ENCODE peak calls at places on chromosomes 2 and 18, in six cellular contexts. Z is NCI-H446 treated with DMSO at 0.1 percent for 48 hours, A is GM04504, C is transverse colon, J is heart right ventricle, F is BJ. E is an unnamed sample.

GRCh38 chr2:221407765-221408164 is 164.3 kb downstream of the EPHA4 start:
- DNase-seq in F (no peak), C (no peak), A (no peak), Z (no peak), J (no peak), E (no peak)

GRCh38 chr2:64846175-64846574 is 143.0 kb upstream of the SLC1A4 start:
- DNase-seq in F (no peak), J (no peak), Z (no peak), C (no peak), A (no peak), E (no peak)

GRCh38 chr2:89818873-89819272 is 1127.4 kb downstream of the RPIA start:
- DNase-seq in A (no peak), J (no peak), Z (no peak), C (no peak), F (no peak), E (no peak)

GRCh38 chr2:69646714-69647113 is 3.2 kb upstream of the AAK1 start:
- DNase-seq in F (no peak), C (no peak), Z (no peak), J (no peak), A (no peak), E (no peak)

GRCh38 chr2:202941771-202942170 is 29.7 kb downstream of the CARF start:
- DNase-seq in Z (no peak), F (no peak), J (no peak), A (no peak), C (no peak), E (no peak)

GRCh38 chr18:21262244-21262643 is 20.2 kb downstream of the GREB1L start:
- DNase-seq in J (no peak), C (no peak), F (no peak), A (no peak), Z (no peak), E (no peak)

GRCh38 chr2:208183526-208183925 is 6.3 kb downstream of the C2orf80 start:
- DNase-seq in F (no peak), J (no peak), Z (no peak), A (no peak), C (no peak), E (no peak)

GRCh38 chr2:162086904-162087303 is 12.9 kb upstream of the DPP4 start:
- DNase-seq in J (no peak), F (no peak), C (no peak), Z (no peak), A (no peak), E (no peak)

GRCh38 chr2:101806123-101806522 is 108.6 kb downstream of the MAP4K4 start:
- DNase-seq in Z (peak), C (no peak), A (peak), J (no peak), F (no peak), E (no peak)

GRCh38 chr2:204127238-204127637 is 190.7 kb downstream of the ICOS start:
- DNase-seq in Z (no peak), J (no peak), C (no peak), F (no peak), A (no peak), E (no peak)

GRCh38 chr18:23951206-23951605 is 63.3 kb upstream of the TTC39C start:
- DNase-seq in C (no peak), J (no peak), F (no peak), A (no peak), Z (no peak), E (no peak)

GRCh38 chr2:173922760-173923159 is 42.4 kb downstream of the SP3 start:
- DNase-seq in A (no peak), C (no peak), J (no peak), Z (no peak), F (no peak), E (no peak)

GRCh38 chr18:13387856-13388548 is 169.4 kb downstream of the LDLRAD4 start:
- DNase-seq in A (peak), C (no peak), J (no peak), F (peak), Z (no peak), E (no peak)

GRCh38 chr18:57970356-57971095 is 73.5 kb upstream of the NEDD4L start:
- DNase-seq in A (no peak), C (no peak), J (no peak), Z (no peak), F (no peak), E (no peak)

GRCh38 chr18:33010149-33010548 is 237.3 kb upstream of the KLHL14 start:
- DNase-seq in C (no peak), J (no peak), F (no peak), Z (no peak), A (no peak), E (no peak)

GRCh38 chr2:101132202-101132601 is 19.0 kb downstream of the TBC1D8 start:
- DNase-seq in Z (no peak), J (no peak), C (no peak), A (no peak), F (no peak), E (no peak)

GRCh38 chr2:155381446-155381845 is 683.0 kb downstream of the KCNJ3 start:
- DNase-seq in Z (peak), F (no peak), J (no peak), A (no peak), C (no peak), E (no peak)

GRCh38 chr18:54261894-54262293 is 7.4 kb upstream of the POLI start:
- DNase-seq in Z (no peak), A (no peak), C (peak), F (no peak), J (no peak), E (no peak)

GRCh38 chr2:81060971-81061370 is 756.4 kb upstream of the LRRTM1 start:
- DNase-seq in Z (no peak), J (no peak), F (no peak), C (no peak), A (no peak), E (no peak)

GRCh38 chr2:18093196-18093595 is 214.7 kb downstream of the KCNS3 start:
- DNase-seq in F (no peak), Z (no peak), C (no peak), A (no peak), J (no peak), E (no peak)

GRCh38 chr2:234172066-234172465 is 121.6 kb downstream of the SPP2 start:
- DNase-seq in C (no peak), J (no peak), Z (no peak), A (no peak), F (no peak), E (no peak)